ENCODE peak calls at places on chromosomes 16 and 17, in five cellular contexts. I, E, O, S and N are unnamed samples.

GRCh38 chr17:4750606-4751005 is 10.9 kb upstream of the CXCL16 start:
- DNase-seq in O (no peak), S (no peak), E (no peak), I (no peak), N (no peak)

GRCh38 chr17:20096430-20096829 is 87.3 kb downstream of the SPECC1 start:
- DNase-seq in I (no peak), E (no peak), O (no peak), S (no peak), N (no peak)

GRCh38 chr17:40561294-40561870 is 3.9 kb downstream of the CCR7 start:
- DNase-seq in S (no peak), I (peak), E (no peak), O (no peak), N (no peak)

GRCh38 chr17:54261465-54261864 is 438.7 kb downstream of the KIF2B start:
- DNase-seq in O (no peak), S (no peak), E (no peak), I (no peak), N (no peak)

GRCh38 chr16:15961060-15961511 is 11.7 kb downstream of the ABCC1 start:
- DNase-seq in S (peak), I (no peak), E (no peak), O (no peak), N (peak)

GRCh38 chr17:48626470-48627241 is 498 bp upstream of the HOXB9 start:
- DNase-seq in E (no peak), S (no peak), O (no peak), I (peak), N (peak)

GRCh38 chr17:27657620-27658019 is 26.6 kb downstream of the LGALS9 start:
- DNase-seq in I (no peak), E (no peak), S (no peak), O (no peak), N (peak)

GRCh38 chr17:10772425-10773380 is 31.2 kb downstream of the TMEM238L start:
- DNase-seq in I (no peak), S (no peak), E (peak), O (no peak), N (peak)

GRCh38 chr17:56159764-56160394 is 6.6 kb downstream of the ANKFN1 start:
- DNase-seq in O (no peak), E (no peak), S (no peak), I (no peak), N (no peak)

GRCh38 chr17:31537558-31537957 is 146.1 kb downstream of the RAB11FIP4 start:
- DNase-seq in O (no peak), S (no peak), I (no peak), E (no peak), N (no peak)

GRCh38 chr16:71869089-71869488 is 14.9 kb downstream of the ZNF821 start:
- DNase-seq in S (no peak), O (no peak), E (no peak), I (no peak), N (no peak)

GRCh38 chr17:75006653-75007052 is 5.8 kb upstream of the MRPL58 start:
- DNase-seq in S (no peak), I (no peak), O (no peak), E (no peak), N (no peak)
- TF ChIP-seq CTCF in S (peak), I (no peak), O (no peak), E (peak), N (no peak)

DNA sequence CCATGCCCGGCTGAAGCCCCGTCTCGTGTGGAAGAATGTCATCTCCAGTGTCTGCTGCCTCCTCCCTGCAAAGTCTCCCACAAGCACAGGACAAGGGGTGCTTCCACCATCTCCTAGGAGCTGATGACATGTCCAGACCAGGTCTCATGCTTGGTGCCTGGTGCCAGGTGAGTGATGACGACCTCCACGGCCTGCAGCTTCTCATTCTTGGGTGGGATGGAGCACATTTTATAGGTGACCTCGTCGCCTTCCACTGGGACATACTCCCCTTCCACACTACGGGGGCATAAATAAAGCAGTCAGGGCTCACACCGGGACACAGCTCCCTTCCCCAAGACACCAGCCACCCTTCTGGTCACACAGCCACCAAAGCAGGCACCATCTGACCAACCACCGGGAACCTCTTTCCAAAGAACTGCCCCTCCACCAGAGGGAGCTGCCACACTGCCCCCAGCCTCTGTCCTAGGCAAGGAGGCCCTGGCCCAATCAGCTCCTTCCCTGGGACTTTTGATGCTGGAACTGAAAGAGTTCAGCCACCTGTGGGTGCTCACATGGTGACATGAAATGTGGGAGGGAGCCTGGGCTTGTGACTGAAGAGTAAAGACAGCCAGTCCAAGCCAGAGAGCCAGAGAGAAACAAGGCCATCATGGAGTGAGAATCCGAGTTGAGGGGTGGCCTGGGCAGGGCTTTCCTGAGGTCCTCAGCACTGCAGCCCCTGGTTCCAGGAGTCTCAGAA is 13.6 kb downstream of the CARHSP1 start:
- DNase-seq in E (no peak), S (no peak), I (no peak), O (no peak), N (peak)
- TF ChIP-seq CTCF in E (peak), S (no peak), I (no peak), O (no peak), N (no peak)

GRCh38 chr17:73952498-73953205 is 250.8 kb upstream of the RPL38 start:
- DNase-seq in O (peak), I (peak), E (peak), S (peak), N (peak)
- TF ChIP-seq CTCF in O (peak), I (peak), E (peak), S (peak), N (peak)

GRCh38 chr16:30942421-30942796 is 6.5 kb upstream of the ORAI3 start:
- DNase-seq in E (no peak), O (no peak), S (no peak), I (no peak), N (no peak)

GRCh38 chr16:30934827-30935557 is 11.6 kb downstream of the FBXL19 start:
- DNase-seq in O (no peak), S (peak), I (no peak), E (peak), N (peak)

GRCh38 chr16:30941600-30942420 is 7.1 kb upstream of the ORAI3 start:
- DNase-seq in I (no peak), E (peak), S (peak), O (peak), N (peak)

DNA sequence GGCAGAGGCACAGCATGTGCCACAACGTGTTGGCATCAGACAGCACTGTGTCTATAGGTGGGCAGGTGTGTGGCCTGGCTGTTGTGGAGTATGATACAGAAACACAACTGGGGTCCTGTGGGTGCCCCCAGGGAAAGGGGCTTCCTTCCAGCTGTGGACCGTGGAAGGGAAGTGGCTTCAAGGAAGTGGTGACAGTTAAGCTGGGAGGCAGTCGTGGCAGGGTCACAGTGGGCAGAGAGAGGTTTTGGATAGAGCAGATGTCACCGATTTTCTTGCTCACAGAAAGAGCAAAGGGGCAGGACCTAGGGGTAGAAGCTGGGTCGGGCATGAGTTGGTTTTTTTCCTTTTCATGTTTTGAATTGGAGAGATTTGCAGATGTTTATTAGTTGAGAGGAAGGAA is 11.2 kb upstream of the ORAI3 start:
- DNase-seq in I (no peak), O (no peak), E (no peak), S (no peak), N (no peak)
- TF ChIP-seq CTCF in I (no peak), O (no peak), E (no peak), S (no peak), N (no peak)

GRCh38 chr17:47281246-47281645 is 27.6 kb downstream of the ITGB3 start:
- DNase-seq in E (no peak), O (no peak), I (no peak), S (no peak), N (no peak)

GRCh38 chr17:47278561-47278960 is 24.9 kb downstream of the ITGB3 start:
- DNase-seq in E (no peak), I (no peak), S (no peak), O (no peak), N (no peak)

GRCh38 chr17:47280072-47280811 is 26.6 kb downstream of the ITGB3 start:
- DNase-seq in O (no peak), E (no peak), I (no peak), S (no peak), N (no peak)

GRCh38 chr17:47277921-47278320 is 24.3 kb downstream of the ITGB3 start:
- DNase-seq in O (no peak), I (no peak), S (no peak), E (no peak), N (no peak)

DNA sequence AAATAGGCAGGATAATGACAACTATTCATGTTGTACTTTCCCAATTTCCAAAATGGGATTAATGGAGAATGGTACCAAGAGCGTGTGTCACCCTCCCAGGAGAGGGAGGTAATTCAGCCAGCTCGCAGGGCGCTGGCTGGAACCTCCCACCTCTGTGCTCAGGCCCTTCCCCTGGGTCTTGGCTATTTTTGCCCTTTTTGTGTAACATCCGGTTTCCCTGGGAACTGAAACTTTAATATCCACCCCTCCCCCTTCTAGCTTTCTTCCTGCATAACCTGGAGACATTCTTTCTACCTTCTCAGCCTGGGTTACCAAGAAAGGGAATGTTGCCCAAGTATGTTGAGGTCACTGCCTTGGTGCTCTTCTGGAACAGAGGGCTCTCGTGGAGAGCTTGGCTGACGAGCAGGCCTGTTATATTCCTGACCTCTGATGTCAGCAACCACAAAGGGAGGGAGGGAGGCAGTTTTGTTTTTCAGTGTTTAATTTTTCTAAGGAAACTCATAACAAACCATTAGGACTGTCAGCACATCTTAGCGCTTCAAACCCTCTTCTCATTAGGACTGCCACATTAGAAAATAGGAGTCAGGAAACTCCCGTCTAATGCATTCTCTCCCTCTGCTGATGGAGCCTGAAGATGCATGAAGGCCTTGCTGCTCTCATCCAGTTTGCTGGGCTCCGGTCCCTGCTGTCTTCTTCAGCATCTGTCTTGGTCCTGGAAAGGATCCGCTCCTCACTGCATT is 25.6 kb downstream of the ITGB3 start:
- DNase-seq in I (no peak), E (no peak), S (peak), O (no peak), N (no peak)
- TF ChIP-seq CTCF in I (no peak), E (no peak), S (no peak), O (no peak), N (no peak)

GRCh38 chr17:44568311-44568710 is 11.0 kb downstream of the FZD2 start:
- DNase-seq in I (no peak), E (no peak), O (no peak), S (no peak), N (no peak)

GRCh38 chr17:44561237-44561623 is 3.9 kb downstream of the FZD2 start:
- DNase-seq in E (no peak), I (no peak), S (no peak), O (no peak), N (no peak)

GRCh38 chr17:44564429-44564828 is 7.1 kb downstream of the FZD2 start:
- DNase-seq in O (no peak), I (no peak), S (no peak), E (no peak), N (no peak)

GRCh38 chr17:44569459-44569858 is 12.2 kb downstream of the FZD2 start:
- DNase-seq in S (no peak), O (no peak), E (no peak), I (no peak), N (no peak)

DNA sequence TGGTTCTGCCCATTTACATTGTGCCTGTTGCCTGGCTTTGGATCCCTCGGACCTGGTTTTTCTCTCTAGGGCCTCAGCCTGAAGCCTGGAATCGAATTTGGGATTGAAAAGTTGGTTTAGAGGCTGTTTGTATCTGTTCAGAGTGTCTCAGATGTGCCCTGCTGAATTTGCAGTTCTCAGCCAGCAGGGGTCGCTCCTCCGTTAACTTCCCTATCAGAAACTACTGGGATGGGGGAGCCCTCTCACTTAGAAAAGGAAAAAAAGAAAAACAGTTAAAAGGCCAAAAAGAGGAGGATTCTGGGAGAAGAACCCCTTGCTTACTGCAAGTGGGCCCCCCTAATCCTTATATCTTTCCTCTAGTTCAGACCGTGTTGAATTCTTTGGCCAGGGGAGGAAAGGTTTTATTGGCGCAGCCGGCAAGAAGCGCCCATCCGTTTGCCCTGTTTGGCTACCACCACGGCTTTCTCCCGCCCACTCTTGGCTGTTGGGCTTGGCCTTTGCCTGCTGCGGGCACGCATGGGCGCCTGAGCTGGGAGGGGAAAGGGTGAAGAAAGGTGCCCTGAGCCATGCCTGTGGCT is 8.7 kb downstream of the FZD2 start:
- DNase-seq in I (no peak), E (peak), O (no peak), S (no peak), N (no peak)
- TF ChIP-seq CTCF in I (peak), E (peak), O (peak), S (peak), N (peak)

DNA sequence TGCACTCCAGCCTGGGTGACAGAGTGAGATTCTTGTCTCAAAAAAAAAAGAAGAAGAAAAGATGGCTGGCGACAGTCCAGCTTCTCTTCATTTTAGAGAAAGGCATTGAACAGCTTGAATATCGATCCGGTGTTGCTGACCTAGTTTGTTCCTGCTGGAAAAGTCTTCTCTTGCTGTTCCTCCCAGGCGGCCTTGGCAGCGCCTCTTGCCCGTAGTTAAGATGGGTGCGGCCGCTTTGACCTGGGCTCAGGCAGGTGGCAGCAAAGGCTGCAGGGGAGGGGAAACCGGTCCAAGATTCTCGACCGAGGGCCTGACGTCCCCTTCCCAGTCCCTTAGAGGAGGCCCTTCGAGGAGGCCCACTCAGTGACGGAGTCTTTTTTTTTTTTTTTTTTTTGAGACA is 3.8 kb upstream of the ZNF764 start:
- DNase-seq in S (no peak), E (no peak), I (no peak), O (no peak), N (no peak)
- TF ChIP-seq CTCF in S (peak), E (no peak), I (no peak), O (no peak), N (no peak)

GRCh38 chr17:42709561-42709960 is 27.2 kb downstream of the CNTNAP1 start:
- DNase-seq in I (no peak), O (no peak), E (no peak), S (no peak), N (no peak)
- TF ChIP-seq CTCF in I (no peak), O (no peak), E (no peak), S (no peak), N (no peak)

DNA sequence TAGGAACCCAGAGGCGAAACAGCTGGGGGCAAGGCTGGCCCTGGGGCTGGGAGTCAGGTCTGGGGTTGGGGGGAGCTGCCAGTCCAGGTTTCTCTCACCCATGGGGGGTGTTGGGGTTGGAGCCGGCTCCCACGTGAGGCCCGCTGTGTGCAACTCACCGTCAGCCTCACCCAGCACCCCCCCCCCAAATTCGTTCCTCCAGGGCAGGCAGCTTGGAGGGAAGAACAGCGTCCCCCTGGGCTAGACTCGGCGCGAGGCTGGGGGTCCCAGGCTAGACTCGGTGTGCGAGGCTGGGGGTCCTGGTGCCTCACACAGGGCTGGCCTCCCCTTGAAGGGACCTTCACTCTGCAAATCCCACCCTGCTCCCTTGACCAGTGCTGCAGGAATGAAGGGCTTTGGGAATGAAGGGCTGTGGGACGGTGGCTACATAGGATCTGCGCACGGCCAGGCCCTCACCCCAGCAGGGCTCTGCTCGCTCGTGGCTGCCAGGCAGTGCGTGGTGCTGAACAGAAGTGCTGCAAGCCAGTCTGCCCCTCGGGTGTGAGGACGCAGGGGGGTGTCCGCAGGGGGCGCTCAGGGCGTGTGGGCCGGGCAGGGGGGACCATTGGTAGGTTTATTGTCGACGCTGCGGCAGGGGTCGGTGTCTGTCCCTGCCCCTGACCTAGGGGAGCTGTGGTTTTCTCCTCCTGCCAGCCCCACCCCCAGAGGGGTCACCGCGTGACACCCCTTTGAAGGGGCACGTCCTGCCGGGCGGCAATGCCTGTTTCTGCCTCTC is 74.7 kb downstream of the KLHDC4 start:
- DNase-seq in S (no peak), O (no peak), I (no peak), E (no peak), N (no peak)
- TF ChIP-seq CTCF in S (no peak), O (no peak), I (no peak), E (no peak), N (no peak)

GRCh38 chr16:57244463-57244766 is 644 bp upstream of the ARL2BP start:
- DNase-seq in O (no peak), S (no peak), E (no peak), I (no peak), N (no peak)
- TF ChIP-seq CTCF in O (no peak), S (no peak), E (no peak), I (no peak), N (no peak)